ENCODE peak calls at places on chromosomes 7 and 10, in six cellular contexts. T is upper lobe of right lung, P is psoas muscle, Z is cardiac muscle cell, X is IMR-90, I is neuronal stem cell. O is an unnamed sample.
A peak's percentile ranks its signal among the peaks of the same experiment; 100 is the strongest.

GRCh38 chr7:110987130-110987693 is 103.7 kb upstream of the LRRN3 start:
- DNase-seq in X (no peak), P (no peak), I (no peak), Z (no peak), T (no peak), O (no peak)

GRCh38 chr10:61633665-61634064 is 29.1 kb upstream of the CABCOCO1 start:
- DNase-seq in T (no peak), Z (no peak), P (no peak), X (peak; percentile 68), I (no peak), O (no peak)

GRCh38 chr10:112115781-112116385 is 67.7 kb downstream of the GPAM start:
- DNase-seq in T (no peak), P (no peak), I (peak; percentile 23), X (peak; percentile 18), Z (peak; percentile 55), O (peak; percentile 58)

GRCh38 chr10:1472605-1473004 is 264.7 kb downstream of the ADARB2 start:
- DNase-seq in P (no peak), T (no peak), I (no peak), X (no peak), Z (no peak), O (no peak)

GRCh38 chr7:82347808-82348207 is 95.8 kb downstream of the CACNA2D1 start:
- DNase-seq in I (no peak), Z (no peak), X (no peak), T (no peak), P (no peak), O (no peak)

GRCh38 chr10:22552888-22553378 is 161.4 kb downstream of the PIP4K2A start:
- DNase-seq in Z (peak; percentile 25), I (no peak), X (peak; percentile 18), T (no peak), P (peak; percentile 83), O (no peak)

GRCh38 chr7:151426486-151426905 is 13.4 kb downstream of the CRYGN start:
- DNase-seq in P (peak; percentile 83), X (peak; percentile 93), Z (no peak), T (no peak), I (no peak), O (no peak)

GRCh38 chr10:48604408-48605263 is at the start of gene ARHGAP22:
- DNase-seq in I (no peak), Z (peak; percentile 50), T (peak; percentile 79), P (peak; percentile 76), X (peak; percentile 29), O (no peak)

GRCh38 chr10:85604136-85604725 is 762.4 kb downstream of the GRID1 start:
- DNase-seq in I (no peak), X (no peak), T (no peak), Z (no peak), P (no peak), O (no peak)

GRCh38 chr7:44101966-44102845 is 1.9 kb upstream of the AEBP1 start:
- DNase-seq in I (no peak), P (peak; percentile 47), Z (no peak), X (peak; percentile 85), T (no peak), O (no peak)

GRCh38 chr10:103454026-103454425 is 1.9 kb upstream of the CALHM2 start:
- DNase-seq in Z (no peak), T (no peak), I (no peak), P (peak; percentile 50), X (no peak), O (no peak)

GRCh38 chr7:73329861-73330581 is 2.1 kb downstream of the FKBP6 start:
- DNase-seq in X (peak; percentile 36), T (no peak), P (no peak), Z (no peak), I (no peak), O (no peak)

GRCh38 chr7:30845426-30846135 is 66.1 kb upstream of the AQP1 start:
- DNase-seq in Z (no peak), T (peak; percentile 91), X (peak; percentile 65), I (no peak), P (peak; percentile 72), O (no peak)

GRCh38 chr7:75687246-75688088 is 51.3 kb downstream of the HIP1 start:
- DNase-seq in P (no peak), I (no peak), X (no peak), T (peak; percentile 34), Z (no peak), O (no peak)

GRCh38 chr10:119453313-119453712 is 89.2 kb downstream of the RGS10 start:
- DNase-seq in X (no peak), Z (no peak), I (no peak), P (no peak), T (peak; percentile 52), O (no peak)

GRCh38 chr7:100157334-100158228 is 942 bp downstream of the TRAPPC14 start:
- DNase-seq in T (no peak), X (peak; percentile 64), Z (peak; percentile 52), P (peak; percentile 61), I (no peak), O (no peak)

GRCh38 chr10:61903991-61904350 is 2.5 kb downstream of the ARID5B start:
- DNase-seq in P (no peak), Z (no peak), I (no peak), T (no peak), X (peak; percentile 19), O (no peak)

GRCh38 chr7:2638224-2638991 is 6.6 kb downstream of the TTYH3 start:
- DNase-seq in Z (no peak), X (peak; percentile 71), P (peak; percentile 87), T (no peak), I (no peak), O (no peak)
- H3K27ac ChIP-seq in Z (peak overlapping the region; percentile 83), X (peak overlapping the region; percentile 35), P (peak overlapping the region; percentile 62), T (peak overlapping the region; percentile 36), I (no peak overlapping the region), O (no peak overlapping the region)

GRCh38 chr7:18496336-18496700 is 769 bp downstream of the HDAC9 start:
- DNase-seq in T (no peak), P (no peak), I (no peak), X (no peak), Z (no peak), O (no peak)
- H3K27ac ChIP-seq in T (no peak overlapping the region), P (peak overlapping the region; percentile 97), I (peak overlapping the region; percentile 83), X (no peak overlapping the region), Z (peak overlapping the region; percentile 94), O (no peak overlapping the region)

GRCh38 chr7:138613630-138614029 is 87.5 kb downstream of the SVOPL start:
- DNase-seq in I (no peak), P (no peak), X (no peak), Z (no peak), T (no peak), O (no peak)
- H3K27ac ChIP-seq in I (no peak overlapping the region), P (no peak overlapping the region), X (no peak overlapping the region), Z (no peak overlapping the region), T (no peak overlapping the region), O (no peak overlapping the region)

GRCh38 chr10:7519351-7519750 is 108.5 kb upstream of the SFMBT2 start:
- DNase-seq in X (no peak), I (no peak), Z (no peak), P (no peak), T (no peak), O (no peak)

GRCh38 chr10:7518693-7519092 is 107.9 kb upstream of the SFMBT2 start:
- DNase-seq in T (no peak), X (no peak), I (no peak), P (no peak), Z (no peak), O (no peak)

GRCh38 chr10:7523656-7524055 is 112.8 kb upstream of the SFMBT2 start:
- DNase-seq in T (no peak), Z (no peak), X (no peak), P (no peak), I (no peak), O (no peak)

GRCh38 chr10:7525314-7526016 is 114.6 kb upstream of the SFMBT2 start:
- DNase-seq in X (peak; percentile 66), I (peak; percentile 64), P (no peak), Z (peak; percentile 84), T (no peak), O (no peak)

DNA sequence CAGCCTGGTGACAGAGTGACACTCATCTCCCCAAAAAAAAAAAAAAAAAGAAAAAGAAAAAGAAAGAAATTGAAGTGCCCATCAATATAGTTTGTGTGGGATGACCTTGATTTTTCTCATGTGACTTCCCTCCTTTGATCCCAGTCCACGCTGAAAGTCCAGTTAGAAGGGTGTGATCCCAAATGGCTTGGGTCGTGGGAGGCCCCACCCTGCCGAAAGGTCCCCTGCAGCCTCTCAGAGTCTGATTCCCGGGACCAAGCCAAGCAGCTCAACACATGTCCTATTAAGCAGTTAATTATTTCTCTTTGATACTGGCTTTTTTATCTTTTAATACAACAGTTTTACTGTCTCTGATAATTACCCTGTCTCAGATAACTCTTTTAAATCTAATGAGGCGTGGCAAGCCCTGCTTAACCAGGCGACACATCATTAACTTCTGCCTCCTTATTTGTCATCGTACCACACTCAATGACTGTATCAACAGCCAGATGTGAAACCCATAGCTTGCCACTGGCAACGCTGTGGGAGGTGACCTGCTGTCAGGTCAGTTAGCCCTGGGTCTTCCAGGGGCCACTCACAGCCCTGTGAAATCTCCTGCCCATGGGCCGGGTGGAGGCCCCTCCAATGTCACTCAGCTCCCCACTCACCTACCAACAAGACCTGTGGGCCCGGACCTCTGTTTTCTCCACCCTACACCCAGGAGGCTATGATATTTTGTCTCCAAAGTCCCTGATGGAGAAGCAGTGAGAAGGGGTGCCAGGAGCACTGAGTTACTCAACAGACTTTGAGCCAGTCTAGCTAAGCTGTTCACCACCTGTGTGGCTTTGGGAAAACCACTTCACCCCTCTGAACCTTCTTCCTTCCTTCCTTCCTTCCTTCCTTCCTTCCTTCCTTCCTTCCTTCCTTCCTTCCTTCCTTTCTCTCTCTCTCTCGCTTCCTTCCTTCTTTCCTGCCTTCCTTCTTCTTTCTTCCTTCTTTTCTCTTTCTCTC is 110.0 kb upstream of the SFMBT2 start:
- DNase-seq in I (no peak), P (no peak), T (no peak), X (no peak), Z (no peak), O (no peak)
- H3K27ac ChIP-seq in I (no peak overlapping the region), P (no peak overlapping the region), T (no peak overlapping the region), X (no peak overlapping the region), Z (no peak overlapping the region), O (no peak overlapping the region)

O was measured in iPS DF 6.9.